ENCODE peak calls at places on chromosome 11, in five cellular contexts. Z is Daoy; H is fibroblast of the aortic adventitia; B is stimulated activated CD8-positive, alpha-beta memory T cell treated with anti-CD3 and anti-CD28 coated beads, Interleukin-4, amount 100 ng/mL, for 24 hours; I is amniotic epithelial cell. L is an unnamed sample.

GRCh38 chr11:37371346-37371970 is 773.4 kb upstream of the RAG2 start:
- DNase-seq in H (no peak), I (peak; percentile 47), B (no peak), Z (no peak), L (no peak)

GRCh38 chr11:122323754-122324421 is 207.9 kb upstream of the BLID start:
- DNase-seq in Z (no peak), I (no peak), B (no peak), H (no peak), L (no peak)

GRCh38 chr11:73325036-73325981 is 17.2 kb downstream of the ARHGEF17 start:
- DNase-seq in B (no peak), H (peak; percentile 35), Z (no peak), I (no peak), L (peak; percentile 87)

GRCh38 chr11:22656128-22656527 is 10.3 kb upstream of the GAS2 start:
- DNase-seq in I (peak; percentile 0), Z (no peak), H (peak; percentile 9), B (no peak), L (no peak)

GRCh38 chr11:111327908-111328624 is 29.7 kb downstream of the POU2AF3 start:
- DNase-seq in B (no peak), Z (peak; percentile 12), H (no peak), I (no peak), L (no peak)

GRCh38 chr11:91220476-91221202 is 997.8 kb upstream of the CHORDC1 start:
- DNase-seq in H (peak; percentile 54), B (no peak), I (peak; percentile 92), Z (no peak), L (no peak)

GRCh38 chr11:76160856-76161255 is 45.4 kb downstream of the WNT11 start:
- DNase-seq in I (no peak), Z (no peak), B (no peak), H (no peak), L (no peak)

GRCh38 chr11:33884035-33884434 is 7.8 kb downstream of the LMO2 start:
- DNase-seq in Z (no peak), I (no peak), B (no peak), H (no peak), L (no peak)

GRCh38 chr11:46537851-46538295 is 56.0 kb downstream of the AMBRA1 start:
- DNase-seq in H (peak; percentile 84), I (peak; percentile 68), Z (peak; percentile 74), B (peak; percentile 17), L (peak; percentile 40)

GRCh38 chr11:113626736-113627135 is 79.4 kb downstream of the TMPRSS5 start:
- DNase-seq in B (no peak), H (peak; percentile 47), I (no peak), Z (no peak), L (no peak)

GRCh38 chr11:82398300-82398815 is 335.3 kb downstream of the FAM181B start:
- DNase-seq in B (no peak), I (no peak), H (no peak), Z (no peak), L (no peak)

L was measured in GM12892.